ENCODE peak calls at places on chromosome X, in six cellular contexts. One of them, this sample, is unnamed.

GRCh38 chrX:19756577-19757131 is 130.7 kb downstream of the SH3KBP1 start:
- DNase-seq in hepatocyte: no peak
- DNase-seq in fibroblast of lung: no peak
- DNase-seq in cardiac fibroblast: no peak
- DNase-seq in thoracic aorta: no peak
- DNase-seq in GM12878: no peak
- DNase-seq in this sample: no peak

GRCh38 chrX:8743126-8743732 is 11.3 kb upstream of the ANOS1 start:
- DNase-seq in hepatocyte: peak
- DNase-seq in fibroblast of lung: peak
- DNase-seq in cardiac fibroblast: peak
- DNase-seq in thoracic aorta: no peak
- DNase-seq in GM12878: no peak
- DNase-seq in this sample: no peak

GRCh38 chrX:50206753-50207152 is 2.2 kb downstream of the CCNB3 start:
- DNase-seq in hepatocyte: no peak
- DNase-seq in fibroblast of lung: no peak
- DNase-seq in cardiac fibroblast: no peak
- DNase-seq in thoracic aorta: no peak
- DNase-seq in GM12878: no peak
- DNase-seq in this sample: no peak

GRCh38 chrX:642436-643210 is 12.0 kb downstream of the SHOX start:
- DNase-seq in hepatocyte: no peak
- DNase-seq in fibroblast of lung: no peak
- DNase-seq in cardiac fibroblast: peak
- DNase-seq in thoracic aorta: no peak
- DNase-seq in GM12878: no peak
- DNase-seq in this sample: no peak

GRCh38 chrX:137427813-137428212 is 138.1 kb upstream of the ZIC3 start:
- DNase-seq in hepatocyte: no peak
- DNase-seq in fibroblast of lung: peak
- DNase-seq in cardiac fibroblast: no peak
- DNase-seq in thoracic aorta: no peak
- DNase-seq in GM12878: no peak
- DNase-seq in this sample: peak

GRCh38 chrX:103792916-103793540 is 16.4 kb downstream of the PLP1 start:
- DNase-seq in hepatocyte: no peak
- DNase-seq in fibroblast of lung: peak
- DNase-seq in cardiac fibroblast: peak
- DNase-seq in thoracic aorta: no peak
- DNase-seq in GM12878: no peak
- DNase-seq in this sample: peak

GRCh38 chrX:41116948-41117347 is 31.7 kb downstream of the USP9X start:
- DNase-seq in hepatocyte: no peak
- DNase-seq in fibroblast of lung: no peak
- DNase-seq in cardiac fibroblast: no peak
- DNase-seq in thoracic aorta: no peak
- DNase-seq in GM12878: peak
- DNase-seq in this sample: no peak

GRCh38 chrX:121642415-121642814 is 595.0 kb downstream of the GLUD2 start:
- DNase-seq in hepatocyte: no peak
- DNase-seq in fibroblast of lung: no peak
- DNase-seq in cardiac fibroblast: peak
- DNase-seq in thoracic aorta: no peak
- DNase-seq in GM12878: no peak
- DNase-seq in this sample: peak

GRCh38 chrX:46922601-46923000 is 10.4 kb downstream of the JADE3 start:
- DNase-seq in hepatocyte: no peak
- DNase-seq in fibroblast of lung: no peak
- DNase-seq in cardiac fibroblast: peak
- DNase-seq in thoracic aorta: no peak
- DNase-seq in GM12878: no peak
- DNase-seq in this sample: no peak

GRCh38 chrX:70253377-70254062 is 6.5 kb downstream of the P2RY4 start:
- DNase-seq in hepatocyte: no peak
- DNase-seq in fibroblast of lung: no peak
- DNase-seq in cardiac fibroblast: peak
- DNase-seq in thoracic aorta: no peak
- DNase-seq in GM12878: no peak
- DNase-seq in this sample: no peak

GRCh38 chrX:150465856-150466775 is 102.3 kb upstream of the MTM1 start:
- DNase-seq in hepatocyte: no peak
- DNase-seq in fibroblast of lung: no peak
- DNase-seq in cardiac fibroblast: no peak
- DNase-seq in thoracic aorta: no peak
- DNase-seq in GM12878: no peak
- DNase-seq in this sample: no peak

GRCh38 chrX:38112566-38112965 is 106.2 kb downstream of the SYTL5 start:
- DNase-seq in hepatocyte: no peak
- DNase-seq in fibroblast of lung: no peak
- DNase-seq in cardiac fibroblast: no peak
- DNase-seq in thoracic aorta: no peak
- DNase-seq in GM12878: peak
- DNase-seq in this sample: no peak

GRCh38 chrX:20026278-20026677 is 35.4 kb upstream of the BCLAF3 start:
- DNase-seq in hepatocyte: no peak
- DNase-seq in fibroblast of lung: peak
- DNase-seq in cardiac fibroblast: peak
- DNase-seq in thoracic aorta: no peak
- DNase-seq in GM12878: no peak
- DNase-seq in this sample: peak

GRCh38 chrX:68396953-68397352 is 36.3 kb downstream of the OPHN1 start:
- DNase-seq in hepatocyte: no peak
- DNase-seq in fibroblast of lung: peak
- DNase-seq in cardiac fibroblast: no peak
- DNase-seq in thoracic aorta: no peak
- DNase-seq in GM12878: no peak
- DNase-seq in this sample: no peak

GRCh38 chrX:2447484-2447883 is 53.3 kb downstream of the DHRSX start:
- DNase-seq in hepatocyte: no peak
- DNase-seq in fibroblast of lung: no peak
- DNase-seq in cardiac fibroblast: no peak
- DNase-seq in thoracic aorta: no peak
- DNase-seq in GM12878: no peak
- DNase-seq in this sample: no peak

GRCh38 chrX:150155396-150156048 is 207.6 kb upstream of the MAMLD1 start:
- DNase-seq in hepatocyte: peak
- DNase-seq in fibroblast of lung: peak
- DNase-seq in cardiac fibroblast: peak
- DNase-seq in thoracic aorta: no peak
- DNase-seq in GM12878: no peak
- DNase-seq in this sample: no peak

GRCh38 chrX:40012039-40012799 is 85.5 kb downstream of the BCOR start:
- DNase-seq in hepatocyte: peak
- DNase-seq in fibroblast of lung: peak
- DNase-seq in cardiac fibroblast: peak
- DNase-seq in thoracic aorta: no peak
- DNase-seq in GM12878: no peak
- DNase-seq in this sample: no peak

GRCh38 chrX:44246826-44247225 is 96.6 kb downstream of the EFHC2 start:
- DNase-seq in hepatocyte: no peak
- DNase-seq in fibroblast of lung: no peak
- DNase-seq in cardiac fibroblast: no peak
- DNase-seq in thoracic aorta: no peak
- DNase-seq in GM12878: no peak
- DNase-seq in this sample: no peak

GRCh38 chrX:153524234-153524633 is 6.8 kb downstream of the ATP2B3 start:
- DNase-seq in hepatocyte: no peak
- DNase-seq in fibroblast of lung: no peak
- DNase-seq in cardiac fibroblast: no peak
- DNase-seq in thoracic aorta: no peak
- DNase-seq in GM12878: no peak
- DNase-seq in this sample: no peak

GRCh38 chrX:69556094-69557011 is 52.2 kb downstream of the NALF2 start:
- DNase-seq in hepatocyte: peak
- DNase-seq in fibroblast of lung: peak
- DNase-seq in cardiac fibroblast: peak
- DNase-seq in thoracic aorta: no peak
- DNase-seq in GM12878: no peak
- DNase-seq in this sample: no peak

GRCh38 chrX:11836284-11836683 is 78.2 kb downstream of the MSL3 start:
- DNase-seq in hepatocyte: no peak
- DNase-seq in fibroblast of lung: no peak
- DNase-seq in cardiac fibroblast: peak
- DNase-seq in thoracic aorta: no peak
- DNase-seq in GM12878: no peak
- DNase-seq in this sample: no peak

GRCh38 chrX:48606091-48606490 is 8.8 kb downstream of the WDR13 start:
- DNase-seq in hepatocyte: no peak
- DNase-seq in fibroblast of lung: no peak
- DNase-seq in cardiac fibroblast: no peak
- DNase-seq in thoracic aorta: no peak
- DNase-seq in GM12878: no peak
- DNase-seq in this sample: no peak
- TF ChIP-seq CTCF in hepatocyte: no peak
- TF ChIP-seq CTCF in fibroblast of lung: no peak
- TF ChIP-seq CTCF in cardiac fibroblast: peak
- TF ChIP-seq CTCF in thoracic aorta: no peak
- TF ChIP-seq CTCF in GM12878: no peak
- TF ChIP-seq CTCF in this sample: peak

DNA sequence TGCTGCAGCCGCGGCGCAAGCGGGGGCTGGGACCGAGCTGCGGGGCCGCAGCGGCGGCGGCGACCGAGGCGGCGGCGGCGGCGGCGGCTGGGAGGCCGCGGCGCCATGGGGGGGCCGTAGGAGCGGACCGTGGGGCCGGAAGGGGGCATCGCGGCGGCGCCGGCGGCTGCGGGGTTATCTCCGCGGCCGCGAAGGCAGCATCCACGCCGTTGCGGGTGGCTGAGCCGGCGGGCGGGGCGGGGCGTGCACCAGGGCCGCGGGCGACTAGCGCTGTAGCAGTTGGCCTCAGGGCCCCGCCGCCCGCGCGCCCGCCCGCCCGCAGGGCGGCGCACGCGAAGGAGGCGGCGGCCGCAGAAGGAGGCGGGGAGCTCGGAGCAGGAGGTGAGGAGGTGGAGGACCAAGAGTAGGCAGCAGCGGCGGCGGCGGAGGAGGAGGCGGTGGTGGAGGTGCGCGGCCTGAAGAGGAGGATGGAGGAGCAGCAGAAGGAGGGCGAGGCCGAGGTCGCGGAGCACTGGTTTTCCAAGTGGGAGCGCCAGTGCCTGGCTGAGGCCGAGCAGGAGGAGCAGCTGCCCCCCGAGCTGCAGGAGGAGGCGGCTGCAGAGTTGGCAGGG is 126.1 kb upstream of the CXorf66 start:
- DNase-seq in hepatocyte: peak
- DNase-seq in fibroblast of lung: no peak
- DNase-seq in cardiac fibroblast: no peak
- DNase-seq in thoracic aorta: no peak
- DNase-seq in GM12878: no peak
- DNase-seq in this sample: no peak
- H3K4me3 ChIP-seq in hepatocyte: no peak
- H3K4me3 ChIP-seq in fibroblast of lung: no peak
- H3K4me3 ChIP-seq in cardiac fibroblast: peak
- H3K4me3 ChIP-seq in thoracic aorta: peak
- H3K4me3 ChIP-seq in GM12878: no peak
- H3K4me3 ChIP-seq in this sample: peak

GRCh38 chrX:16826207-16826606 is 39.9 kb downstream of the TXLNG start:
- DNase-seq in hepatocyte: peak
- DNase-seq in fibroblast of lung: peak
- DNase-seq in cardiac fibroblast: peak
- DNase-seq in thoracic aorta: no peak
- DNase-seq in GM12878: no peak
- DNase-seq in this sample: no peak
- TF ChIP-seq CTCF in hepatocyte: peak
- TF ChIP-seq CTCF in fibroblast of lung: peak
- TF ChIP-seq CTCF in cardiac fibroblast: peak
- TF ChIP-seq CTCF in thoracic aorta: peak
- TF ChIP-seq CTCF in GM12878: peak
- TF ChIP-seq CTCF in this sample: peak

GRCh38 chrX:119871599-119872395 is at the start of the genes NDUFA1 and RNF113A:
- DNase-seq in hepatocyte: peak
- DNase-seq in fibroblast of lung: peak
- DNase-seq in cardiac fibroblast: peak
- DNase-seq in thoracic aorta: peak
- DNase-seq in GM12878: peak
- DNase-seq in this sample: peak

GRCh38 chrX:119871245-119871598 is 311 bp downstream of the RNF113A start:
- DNase-seq in hepatocyte: peak
- DNase-seq in fibroblast of lung: peak
- DNase-seq in cardiac fibroblast: peak
- DNase-seq in thoracic aorta: no peak
- DNase-seq in GM12878: no peak
- DNase-seq in this sample: no peak

GRCh38 chrX:119870626-119871131 is 854 bp downstream of the RNF113A start:
- DNase-seq in hepatocyte: peak
- DNase-seq in fibroblast of lung: peak
- DNase-seq in cardiac fibroblast: peak
- DNase-seq in thoracic aorta: no peak
- DNase-seq in GM12878: no peak
- DNase-seq in this sample: no peak
- H3K4me3 ChIP-seq in hepatocyte: peak
- H3K4me3 ChIP-seq in fibroblast of lung: peak
- H3K4me3 ChIP-seq in cardiac fibroblast: peak
- H3K4me3 ChIP-seq in thoracic aorta: peak
- H3K4me3 ChIP-seq in GM12878: peak
- H3K4me3 ChIP-seq in this sample: peak

GRCh38 chrX:119273807-119274192 is 37.7 kb downstream of the PGRMC1 start:
- DNase-seq in hepatocyte: no peak
- DNase-seq in fibroblast of lung: no peak
- DNase-seq in cardiac fibroblast: no peak
- DNase-seq in thoracic aorta: no peak
- DNase-seq in GM12878: no peak
- DNase-seq in this sample: no peak
- TF ChIP-seq CTCF in hepatocyte: no peak
- TF ChIP-seq CTCF in fibroblast of lung: no peak
- TF ChIP-seq CTCF in cardiac fibroblast: no peak
- TF ChIP-seq CTCF in thoracic aorta: no peak
- TF ChIP-seq CTCF in GM12878: no peak
- TF ChIP-seq CTCF in this sample: no peak

GRCh38 chrX:119990995-119991787 is 47.6 kb upstream of the NKAP start:
- DNase-seq in hepatocyte: peak
- DNase-seq in fibroblast of lung: no peak
- DNase-seq in cardiac fibroblast: no peak
- DNase-seq in thoracic aorta: no peak
- DNase-seq in GM12878: no peak
- DNase-seq in this sample: no peak
- H3K4me3 ChIP-seq in hepatocyte: no peak
- H3K4me3 ChIP-seq in fibroblast of lung: no peak
- H3K4me3 ChIP-seq in cardiac fibroblast: no peak
- H3K4me3 ChIP-seq in thoracic aorta: peak
- H3K4me3 ChIP-seq in GM12878: peak
- H3K4me3 ChIP-seq in this sample: peak

GRCh38 chrX:99305573-99305972 is 1104.5 kb downstream of the PCDH19 start:
- DNase-seq in hepatocyte: no peak
- DNase-seq in fibroblast of lung: no peak
- DNase-seq in cardiac fibroblast: no peak
- DNase-seq in thoracic aorta: no peak
- DNase-seq in GM12878: no peak
- DNase-seq in this sample: no peak

GRCh38 chrX:99301990-99302389 is 1108.1 kb downstream of the PCDH19 start:
- DNase-seq in hepatocyte: peak
- DNase-seq in fibroblast of lung: no peak
- DNase-seq in cardiac fibroblast: peak
- DNase-seq in thoracic aorta: no peak
- DNase-seq in GM12878: no peak
- DNase-seq in this sample: no peak
- TF ChIP-seq CTCF in hepatocyte: peak
- TF ChIP-seq CTCF in fibroblast of lung: no peak
- TF ChIP-seq CTCF in cardiac fibroblast: no peak
- TF ChIP-seq CTCF in thoracic aorta: no peak
- TF ChIP-seq CTCF in GM12878: peak
- TF ChIP-seq CTCF in this sample: no peak

This sample was measured in astrocyte of the cerebellum.